ENCODE peak calls at places on chromosomes 4 and X, in five cellular contexts. Z is GOT3; R is globus pallidus; C is OCI-M1; U is activated CD4-positive, alpha-beta T cell treated with anti-CD3 and anti-CD28 coated beads for 36 hours. L is an unnamed sample.

GRCh38 chrX:15512401-15512965 is 11.9 kb downstream of the BMX start:
- DNase-seq in R (no peak), Z (no peak), U (no peak), C (peak; percentile 40), L (no peak)

GRCh38 chr4:88158360-88159136 is at the start of gene ABCG2:
- DNase-seq in R (no peak), U (peak; percentile 63), Z (peak; percentile 15), C (peak; percentile 57), L (no peak)

GRCh38 chrX:10106801-10107200 is 50.0 kb upstream of the CLCN4 start:
- DNase-seq in Z (no peak), U (peak; percentile 62), C (no peak), R (no peak), L (peak; percentile 79)

GRCh38 chrX:155262970-155263754 is 1.1 kb downstream of the RAB39B start:
- DNase-seq in U (no peak), Z (no peak), C (no peak), R (no peak), L (no peak)

GRCh38 chrX:100449696-100450606 is 39.9 kb upstream of the PCDH19 start:
- DNase-seq in R (peak; percentile 3), C (no peak), U (no peak), Z (no peak), L (no peak)

GRCh38 chr4:112340048-112340447 is 42.9 kb downstream of the ALPK1 start:
- DNase-seq in U (no peak), Z (no peak), C (no peak), R (no peak), L (no peak)

GRCh38 chr4:127875791-127876190 is 4.9 kb upstream of the PLK4 start:
- DNase-seq in Z (no peak), C (no peak), R (no peak), U (no peak), L (no peak)

GRCh38 chr4:160836431-160836830 is 1327.4 kb downstream of the FSTL5 start:
- DNase-seq in Z (no peak), U (no peak), C (no peak), R (no peak), L (no peak)

GRCh38 chr4:25509656-25510055 is 132.6 kb downstream of the ANAPC4 start:
- DNase-seq in R (no peak), U (no peak), Z (no peak), C (no peak), L (no peak)

GRCh38 chrX:129939986-129940385 is 34.0 kb downstream of the UTP14A start:
- DNase-seq in Z (no peak), R (no peak), U (no peak), C (no peak), L (no peak)

GRCh38 chr4:186948361-186949291 is 225.0 kb upstream of the FAT1 start:
- DNase-seq in R (no peak), C (peak; percentile 44), Z (no peak), U (no peak), L (no peak)

GRCh38 chr4:52172166-52172565 is 121.1 kb downstream of the SPATA18 start:
- DNase-seq in U (no peak), C (no peak), R (no peak), Z (no peak), L (no peak)

GRCh38 chrX:19555683-19556082 is 40.4 kb upstream of the MAP3K15 start:
- DNase-seq in R (no peak), U (no peak), C (no peak), Z (no peak), L (no peak)

GRCh38 chrX:18424482-18425198 is 768 bp upstream of the CDKL5 start:
- DNase-seq in Z (no peak), U (peak; percentile 48), C (peak; percentile 1), R (peak; percentile 29), L (peak; percentile 39)

GRCh38 chr4:111639876-111640275 is 505.4 kb upstream of the FAM241A start:
- DNase-seq in U (no peak), Z (no peak), C (peak; percentile 29), R (no peak), L (no peak)